ENCODE peak calls at places on chromosomes 4 and X, in five cellular contexts. O, G, B, Z and H are unnamed samples.

GRCh38 chrX:44873415-44874270 is 655 bp downstream of the KDM6A start:
- DNase-seq in O (peak; percentile 72), G (no peak), B (peak; percentile 38), Z (peak; percentile 76), H (peak; percentile 50)

GRCh38 chr4:77170926-77171325 is 13.9 kb downstream of the CCNG2 start:
- DNase-seq in O (no peak), G (no peak), B (no peak), Z (no peak), H (no peak)

GRCh38 chr4:158538176-158538575 is 16.5 kb downstream of the RXFP1 start:
- DNase-seq in O (no peak), G (no peak), B (no peak), Z (no peak), H (no peak)

GRCh38 chrX:39850630-39851152 is 247.1 kb downstream of the BCOR start:
- DNase-seq in O (peak; percentile 82), G (no peak), B (no peak), Z (no peak), H (no peak)

GRCh38 chrX:9758239-9758638 is 7.4 kb downstream of the GPR143 start:
- DNase-seq in O (no peak), G (no peak), B (no peak), Z (no peak), H (no peak)

GRCh38 chrX:150771116-150771515 is 77.9 kb downstream of the MTMR1 start:
- DNase-seq in O (no peak), G (no peak), B (no peak), Z (no peak), H (no peak)

GRCh38 chr4:35163189-35163588 is 1081.1 kb downstream of the ARAP2 start:
- DNase-seq in O (no peak), G (no peak), B (no peak), Z (no peak), H (no peak)

GRCh38 chr4:150104401-150105027 is 26.3 kb downstream of the DCLK2 start:
- DNase-seq in O (no peak), G (no peak), B (no peak), Z (no peak), H (no peak)

GRCh38 chr4:24382381-24382780 is 202.0 kb downstream of the DHX15 start:
- DNase-seq in O (no peak), G (no peak), B (no peak), Z (no peak), H (no peak)

GRCh38 chr4:77745792-77746191 is 73.4 kb downstream of the CNOT6L start:
- DNase-seq in O (no peak), G (no peak), B (no peak), Z (no peak), H (peak; percentile 46)

GRCh38 chr4:123257563-123257962 is 139.0 kb upstream of the SPRY1 start:
- DNase-seq in O (peak; percentile 56), G (no peak), B (no peak), Z (no peak), H (no peak)